ENCODE peak calls at places on chromosomes 6 and 20, in six cellular contexts. Z is coronary artery; K is CD4-positive, alpha-beta T cell; I is astrocyte of the spinal cord; F is B cell; S is type B pancreatic cell. P is an unnamed sample.

GRCh38 chr6:96939019-96939805 is 14.7 kb downstream of the KLHL32 start:
- DNase-seq in Z (no peak), K (no peak), I (peak; percentile 42), F (no peak), S (no peak), P (no peak)

GRCh38 chr6:108133594-108134179 is 32.1 kb upstream of the NR2E1 start:
- DNase-seq in Z (no peak), K (no peak), I (peak; percentile 85), F (no peak), S (peak; percentile 85), P (no peak)

GRCh38 chr6:44272999-44273566 is 2.8 kb downstream of the TMEM151B start:
- DNase-seq in Z (no peak), K (no peak), I (no peak), F (no peak), S (no peak), P (no peak)

GRCh38 chr20:61643631-61644386 is 391.7 kb downstream of the CDH4 start:
- DNase-seq in Z (no peak), K (no peak), I (no peak), F (no peak), S (no peak), P (no peak)

GRCh38 chr6:134686071-134686470 is 263.8 kb downstream of the ALDH8A1 start:
- DNase-seq in Z (no peak), K (no peak), I (peak; percentile 46), F (no peak), S (no peak), P (no peak)

GRCh38 chr6:170046786-170047626 is 243.9 kb downstream of the DLL1 start:
- DNase-seq in Z (no peak), K (no peak), I (no peak), F (no peak), S (peak; percentile 42), P (no peak)

GRCh38 chr6:140017470-140017869 is 643.0 kb upstream of the CITED2 start:
- DNase-seq in Z (no peak), K (no peak), I (no peak), F (no peak), S (no peak), P (no peak)

GRCh38 chr6:141824258-141824795 is 308.4 kb upstream of the GJE1 start:
- DNase-seq in Z (no peak), K (no peak), I (no peak), F (no peak), S (no peak), P (no peak)

GRCh38 chr20:8481636-8482035 is 349.6 kb downstream of the PLCB1 start:
- DNase-seq in Z (no peak), K (no peak), I (peak; percentile 17), F (no peak), S (no peak), P (no peak)

GRCh38 chr6:163625265-163625664 is 210.7 kb downstream of the QKI start:
- DNase-seq in Z (no peak), K (no peak), I (no peak), F (no peak), S (no peak), P (no peak)

GRCh38 chr6:36780517-36781210 is 58.6 kb downstream of the CPNE5 start:
- DNase-seq in Z (no peak), K (no peak), I (no peak), F (peak; percentile 57), S (no peak), P (no peak)

GRCh38 chr6:84728602-84729001 is 35.8 kb downstream of the TBX18 start:
- DNase-seq in Z (no peak), K (no peak), I (peak; percentile 32), F (no peak), S (no peak), P (no peak)

GRCh38 chr6:110534731-110535164 is 58.3 kb upstream of the SLC22A16 start:
- DNase-seq in Z (no peak), K (no peak), I (peak; percentile 95), F (no peak), S (no peak), P (no peak)

GRCh38 chr6:36851149-36851614 is 11.9 kb upstream of the CPNE5 start:
- DNase-seq in Z (no peak), K (no peak), I (peak; percentile 85), F (no peak), S (no peak), P (no peak)

GRCh38 chr6:82374481-82374880 is 10.9 kb downstream of the TPBG start:
- DNase-seq in Z (no peak), K (no peak), I (no peak), F (no peak), S (no peak), P (no peak)
- TF ChIP-seq CTCF in Z (no peak), K (no peak), I (no peak), F (no peak), S (no peak), P (no peak)

DNA sequence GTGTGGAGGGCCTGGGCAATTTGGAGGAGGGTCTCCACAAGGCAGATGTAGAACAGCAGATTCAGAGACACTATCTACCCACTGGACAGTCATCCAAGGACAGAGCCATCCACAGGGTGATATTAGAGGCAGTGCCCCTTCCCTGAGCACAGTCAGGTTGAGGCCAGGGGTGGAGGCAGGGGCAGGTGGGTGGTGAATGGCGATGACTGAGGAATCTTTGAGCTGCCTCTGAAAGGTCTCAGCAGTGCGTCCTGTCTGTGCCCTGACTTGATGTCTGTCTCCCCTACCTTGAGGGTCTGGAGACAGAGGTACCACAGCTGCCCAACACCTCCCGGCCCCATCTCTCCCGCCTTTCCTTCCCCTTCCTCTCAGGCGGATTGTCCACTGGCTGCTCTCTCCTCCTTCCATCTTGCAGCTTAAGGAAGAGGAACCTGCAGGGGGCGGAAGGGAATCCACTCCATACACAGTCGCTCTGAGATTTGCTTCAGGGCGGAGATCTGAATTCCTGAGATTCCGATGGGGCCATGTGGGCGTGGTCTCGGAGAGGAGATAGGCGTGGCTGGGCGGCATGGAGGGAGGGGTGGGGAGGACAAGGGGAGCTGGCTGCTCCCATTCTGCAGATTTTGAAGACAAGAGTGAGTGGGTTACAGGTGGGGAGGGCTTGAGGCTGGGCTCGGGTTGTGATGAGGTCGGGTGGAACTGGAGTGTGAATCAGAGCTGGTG is 1.7 kb downstream of the MUCL3 start:
- DNase-seq in Z (no peak), K (no peak), I (peak; percentile 71), F (no peak), S (peak; percentile 83), P (no peak)
- TF ChIP-seq CTCF in Z (no peak), K (no peak), I (peak; percentile 64), F (no peak), S (peak; percentile 68), P (no peak)

GRCh38 chr6:158799051-158799792 is 19.9 kb downstream of the EZR start:
- DNase-seq in Z (no peak), K (no peak), I (peak; percentile 46), F (no peak), S (no peak), P (no peak)

GRCh38 chr6:158795516-158795915 is 23.7 kb downstream of the EZR start:
- DNase-seq in Z (no peak), K (no peak), I (no peak), F (no peak), S (no peak), P (no peak)

GRCh38 chr6:158796353-158796752 is 22.8 kb downstream of the EZR start:
- DNase-seq in Z (no peak), K (no peak), I (no peak), F (no peak), S (no peak), P (no peak)

GRCh38 chr6:158797331-158798202 is 21.6 kb downstream of the EZR start:
- DNase-seq in Z (no peak), K (no peak), I (peak; percentile 57), F (no peak), S (no peak), P (no peak)

DNA sequence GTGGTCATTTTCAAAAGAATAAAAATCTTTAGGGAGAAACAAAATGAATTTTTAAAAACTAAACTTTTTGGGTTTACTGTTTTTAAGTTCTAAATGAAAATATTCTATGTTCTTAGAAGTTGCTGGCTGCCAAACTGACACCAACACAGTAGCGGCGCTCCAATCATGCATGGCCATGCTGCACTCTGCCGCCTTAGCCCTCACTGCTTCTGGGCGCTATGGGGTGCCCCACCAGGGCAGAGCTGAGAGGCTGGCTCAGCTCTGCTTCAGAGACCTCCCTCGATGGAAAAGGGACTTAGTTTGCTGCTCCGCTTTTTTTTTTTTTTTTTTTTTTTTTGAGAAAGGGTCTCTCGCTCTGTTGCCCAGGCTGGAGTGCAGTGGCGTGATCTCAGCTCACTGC is 20.9 kb downstream of the EZR start:
- DNase-seq in Z (no peak), K (no peak), I (no peak), F (peak; percentile 60), S (no peak), P (no peak)
- TF ChIP-seq CTCF in Z (no peak), K (no peak), I (no peak), F (no peak), S (no peak), P (no peak)

DNA sequence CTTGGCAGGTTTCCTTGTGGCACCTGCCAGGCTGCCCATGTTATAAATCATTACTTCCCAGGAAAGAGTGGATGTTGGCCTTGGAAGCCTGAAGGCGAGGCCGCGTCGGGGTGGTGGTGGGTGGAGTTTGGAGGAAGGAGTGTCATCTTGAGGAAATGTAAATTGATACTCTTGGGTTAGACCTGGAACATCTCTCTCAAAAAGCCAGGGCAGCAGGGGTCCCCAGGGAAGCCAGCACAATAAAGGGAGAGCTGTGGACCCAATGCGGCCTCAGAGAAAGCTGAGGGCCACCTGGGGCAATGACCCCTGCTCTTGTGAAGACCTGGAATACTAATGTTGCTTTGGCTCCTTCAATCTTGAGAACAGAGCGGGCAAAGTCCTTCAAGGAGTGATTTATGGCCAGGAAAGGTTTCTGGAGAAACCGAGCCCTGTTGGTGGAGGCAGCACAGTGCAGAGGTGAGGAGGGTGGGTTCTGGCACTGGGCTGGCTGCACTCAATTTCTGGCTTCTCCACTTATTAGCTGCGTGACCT is 26.3 kb upstream of the TRAF3IP2 start:
- DNase-seq in Z (no peak), K (no peak), I (no peak), F (no peak), S (no peak), P (no peak)
- TF ChIP-seq CTCF in Z (no peak), K (no peak), I (no peak), F (no peak), S (no peak), P (no peak)

GRCh38 chr6:147742445-147742844 is 234.0 kb downstream of the SAMD5 start:
- DNase-seq in Z (no peak), K (no peak), I (no peak), F (no peak), S (no peak), P (no peak)
- TF ChIP-seq CTCF in Z (no peak), K (no peak), I (no peak), F (no peak), S (no peak), P (no peak)

DNA sequence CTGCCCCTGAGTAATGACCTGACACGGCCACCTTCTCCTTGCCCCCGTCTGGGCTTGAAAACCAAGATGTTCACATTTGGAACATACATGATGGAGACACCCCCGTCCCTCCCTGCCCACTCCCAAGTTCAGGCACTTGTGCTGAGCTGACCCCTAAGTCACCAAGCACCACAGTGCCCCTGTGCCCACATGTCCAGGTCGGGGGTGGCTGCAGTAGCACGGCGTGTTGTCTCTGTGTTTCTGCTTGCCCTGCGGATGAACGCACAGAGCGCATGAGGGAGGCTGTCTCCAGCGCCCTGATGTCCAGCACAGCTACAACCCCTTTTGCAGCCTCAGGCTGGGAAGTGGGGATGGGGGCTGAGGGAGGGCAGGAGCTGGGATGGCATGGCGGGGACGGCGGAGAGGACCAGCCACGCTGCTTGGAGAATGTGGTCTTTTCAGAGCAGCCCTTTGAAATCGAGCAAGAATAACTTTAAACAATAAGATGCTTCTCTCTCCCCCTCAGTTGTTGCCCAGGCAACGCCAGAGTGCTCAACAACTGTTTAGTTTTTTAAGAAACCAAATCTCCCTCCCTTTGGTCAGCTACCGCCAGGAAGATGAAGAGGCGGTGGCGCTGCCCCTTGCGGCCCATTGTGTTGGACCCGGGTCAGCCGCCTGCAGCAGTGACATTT is 33.2 kb upstream of the CDH22 start:
- DNase-seq in Z (no peak), K (no peak), I (no peak), F (no peak), S (no peak), P (no peak)
- TF ChIP-seq CTCF in Z (no peak), K (no peak), I (no peak), F (no peak), S (peak; percentile 44), P (no peak)